ENCODE peak calls at places on chromosomes 12 and 14, in seven cellular contexts. J is HepG2, Q is HCT116, P is GM12878, L is K562, N is SK-N-SH, B is H1. H is an unnamed sample.

GRCh38 chr12:122909442-122910288 is 13.7 kb upstream of the VPS37B start:
- DNase-seq in J (no peak), Q (no peak), P (no peak), L (no peak), N (peak), B (no peak), H (no peak)

GRCh38 chr12:84912191-84913142 is at the start of gene SLC6A15:
- DNase-seq in J (no peak), Q (no peak), P (no peak), L (no peak), N (peak), B (peak), H (peak)

GRCh38 chr14:74259513-74259912 is 20.3 kb downstream of the VSX2 start:
- DNase-seq in J (no peak), Q (no peak), P (no peak), L (no peak), N (no peak), B (no peak), H (no peak)

GRCh38 chr14:81193924-81194633 is 26.7 kb downstream of the GTF2A1 start:
- DNase-seq in J (no peak), Q (no peak), P (no peak), L (no peak), N (no peak), B (no peak), H (no peak)

GRCh38 chr12:12628013-12628412 is 16.3 kb downstream of the CREBL2 start:
- DNase-seq in J (no peak), Q (no peak), P (no peak), L (no peak), N (no peak), B (no peak), H (no peak)

GRCh38 chr12:49580572-49581535 is 12.9 kb upstream of the MCRS1 start:
- DNase-seq in J (peak), Q (peak), P (no peak), L (peak), N (peak), B (peak), H (peak)

GRCh38 chr14:21408152-21408551 is 24.3 kb upstream of the SUPT16H start:
- DNase-seq in J (no peak), Q (no peak), P (no peak), L (no peak), N (no peak), B (no peak), H (no peak)

GRCh38 chr12:3464561-3464960 is 26.4 kb upstream of the PRMT8 start:
- DNase-seq in J (no peak), Q (peak), P (no peak), L (no peak), N (no peak), B (no peak), H (no peak)

GRCh38 chr12:70507442-70507841 is 129.8 kb downstream of the PTPRB start:
- DNase-seq in J (no peak), Q (no peak), P (no peak), L (no peak), N (no peak), B (no peak), H (peak)

GRCh38 chr14:90381999-90382451 is 14.8 kb upstream of the CALM1 start:
- DNase-seq in J (peak), Q (no peak), P (no peak), L (no peak), N (peak), B (peak), H (no peak)

GRCh38 chr12:122195405-122195804 is 8.1 kb upstream of the B3GNT4 start:
- DNase-seq in J (no peak), Q (no peak), P (no peak), L (no peak), N (no peak), B (no peak), H (no peak)

GRCh38 chr14:49677643-49678042 is 10.4 kb downstream of the POLE2 start:
- DNase-seq in J (no peak), Q (no peak), P (no peak), L (no peak), N (peak), B (no peak), H (no peak)

GRCh38 chr12:130137141-130138018 is 24.9 kb upstream of the FZD10 start:
- DNase-seq in J (no peak), Q (no peak), P (no peak), L (no peak), N (no peak), B (no peak), H (no peak)

GRCh38 chr14:94907626-94908261 is 137.8 kb upstream of the GSC start:
- DNase-seq in J (no peak), Q (no peak), P (no peak), L (no peak), N (peak), B (no peak), H (no peak)

GRCh38 chr12:51666696-51667095 is 75.7 kb downstream of the SCN8A start:
- DNase-seq in J (no peak), Q (no peak), P (no peak), L (no peak), N (no peak), B (no peak), H (no peak)
- H3K4me2 ChIP-seq in J (no peak), Q (no peak), P (no peak), L (no peak), N (no peak), B (no peak), H (no peak)

GRCh38 chr12:47102845-47103666 is 23.3 kb upstream of the AMIGO2 start:
- DNase-seq in J (no peak), Q (no peak), P (no peak), L (no peak), N (no peak), B (no peak), H (no peak)
- TF ChIP-seq POLR2AphosphoS5 in J (no peak), Q (no peak), P (no peak), L (no peak), N (no peak), B (no peak), H (no peak)

GRCh38 chr12:92109613-92110012 is 36.0 kb downstream of the BTG1 start:
- DNase-seq in J (no peak), Q (no peak), P (no peak), L (no peak), N (no peak), B (no peak), H (no peak)
- H3K9ac ChIP-seq in J (no peak), Q (no peak), P (no peak), L (no peak), N (no peak), B (no peak), H (no peak)

GRCh38 chr12:761276-761675 is 8.9 kb downstream of the WNK1 start:
- DNase-seq in J (no peak), Q (no peak), P (no peak), L (no peak), N (no peak), B (no peak), H (no peak)
- H3K4me2 ChIP-seq in J (no peak), Q (no peak), P (no peak), L (no peak), N (no peak), B (no peak), H (no peak)

DNA sequence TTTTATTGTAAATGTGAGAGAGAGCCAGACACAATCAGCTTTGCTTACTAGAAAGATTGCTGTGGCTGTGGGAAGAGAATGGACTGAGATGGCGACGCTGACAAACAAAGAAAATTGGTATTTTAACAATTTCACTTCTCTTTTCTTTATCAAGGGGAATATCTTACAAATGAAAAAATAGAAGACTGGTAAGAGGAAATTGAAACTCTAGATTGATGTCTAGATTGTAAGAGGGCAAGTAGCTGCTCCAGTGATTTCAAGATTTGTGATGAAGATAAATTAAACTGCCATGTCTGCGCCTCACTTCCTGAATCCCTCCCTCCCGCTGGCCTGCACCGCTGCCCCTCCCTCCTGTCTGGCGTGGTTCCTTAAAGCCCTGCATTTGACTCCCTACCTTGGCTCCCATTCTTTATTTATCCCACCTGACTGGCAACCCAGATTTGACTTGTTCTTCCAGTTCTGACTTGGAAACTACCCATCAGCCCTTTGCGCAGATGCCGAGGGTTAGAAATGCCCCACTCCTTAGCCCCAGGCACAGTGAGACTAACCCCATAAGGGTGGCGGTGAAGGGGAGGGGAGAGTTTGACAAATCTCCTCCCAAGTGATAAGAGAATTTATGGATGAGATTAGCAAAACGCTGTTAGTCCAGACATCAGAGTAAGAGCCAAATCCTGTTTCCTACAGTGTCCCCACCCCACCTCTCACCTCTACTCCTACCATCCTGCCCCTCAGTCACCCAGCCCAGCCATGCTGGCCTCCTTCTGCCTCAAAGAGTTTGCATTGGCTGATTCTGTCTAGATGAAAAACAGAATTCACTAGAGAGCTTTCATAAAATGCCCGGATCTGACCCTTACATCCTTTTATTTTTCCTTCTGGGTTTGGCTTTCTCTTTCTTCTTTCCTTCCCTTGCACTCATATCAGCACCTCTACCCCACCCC is 125.3 kb upstream of the ATF7IP start:
- DNase-seq in J (no peak), Q (no peak), P (peak), L (no peak), N (peak), B (peak), H (no peak)
- TF ChIP-seq POLR2AphosphoS5 in J (no peak), Q (no peak), P (peak), L (no peak), N (no peak), B (no peak), H (no peak)

H was measured in endothelial cell of umbilical vein.